ENCODE peak calls at places on chromosomes 2 and 18, in six cellular contexts. D is GM12878, V is GM12891, L is K562, U is HepG2, O is H1. K is an unnamed sample.

GRCh38 chr2:109128048-109128465 is 948 bp upstream of the SH3RF3 start:
- DNase-seq in U (peak), D (no peak), V (peak), L (peak), O (peak), K (peak)

GRCh38 chr2:95057535-95058453 is 32.3 kb downstream of the MAL start:
- DNase-seq in D (no peak), U (peak), O (no peak), L (no peak), V (no peak), K (no peak)

GRCh38 chr2:25372405-25373268 is 30.9 kb upstream of the DNMT3A start:
- DNase-seq in V (no peak), U (no peak), L (no peak), D (no peak), O (no peak), K (no peak)

GRCh38 chr2:27581417-27582128 is 1.3 kb upstream of the ZNF512 start:
- DNase-seq in O (no peak), V (no peak), L (no peak), U (no peak), D (no peak), K (no peak)

GRCh38 chr2:69893684-69894481 is at the start of gene SNRNP27:
- DNase-seq in L (peak), U (peak), V (peak), D (peak), O (no peak), K (peak)

GRCh38 chr18:68721681-68722583 is 7.0 kb upstream of the TMX3 start:
- DNase-seq in V (no peak), U (no peak), O (no peak), D (peak), L (no peak), K (peak)

GRCh38 chr2:88452980-88453582 is 588 bp upstream of the FOXI3 start:
- DNase-seq in U (no peak), O (no peak), L (no peak), D (no peak), V (no peak), K (no peak)

GRCh38 chr2:160538115-160538514 is 44.5 kb upstream of the RBMS1 start:
- DNase-seq in O (no peak), L (no peak), V (no peak), U (no peak), D (no peak), K (no peak)

GRCh38 chr2:12715258-12715865 is 1.4 kb upstream of the TRIB2 start:
- DNase-seq in O (no peak), V (no peak), D (no peak), U (no peak), L (no peak), K (no peak)

GRCh38 chr2:12717191-12717987 is 653 bp downstream of the TRIB2 start:
- DNase-seq in D (no peak), V (peak), L (peak), O (no peak), U (no peak), K (peak)

GRCh38 chr2:12715878-12716249 is 872 bp upstream of the TRIB2 start:
- DNase-seq in V (peak), O (no peak), D (no peak), L (peak), U (peak), K (peak)

GRCh38 chr2:12717988-12718661 is 1.4 kb downstream of the TRIB2 start:
- DNase-seq in V (no peak), O (no peak), D (no peak), U (no peak), L (peak), K (no peak)

DNA sequence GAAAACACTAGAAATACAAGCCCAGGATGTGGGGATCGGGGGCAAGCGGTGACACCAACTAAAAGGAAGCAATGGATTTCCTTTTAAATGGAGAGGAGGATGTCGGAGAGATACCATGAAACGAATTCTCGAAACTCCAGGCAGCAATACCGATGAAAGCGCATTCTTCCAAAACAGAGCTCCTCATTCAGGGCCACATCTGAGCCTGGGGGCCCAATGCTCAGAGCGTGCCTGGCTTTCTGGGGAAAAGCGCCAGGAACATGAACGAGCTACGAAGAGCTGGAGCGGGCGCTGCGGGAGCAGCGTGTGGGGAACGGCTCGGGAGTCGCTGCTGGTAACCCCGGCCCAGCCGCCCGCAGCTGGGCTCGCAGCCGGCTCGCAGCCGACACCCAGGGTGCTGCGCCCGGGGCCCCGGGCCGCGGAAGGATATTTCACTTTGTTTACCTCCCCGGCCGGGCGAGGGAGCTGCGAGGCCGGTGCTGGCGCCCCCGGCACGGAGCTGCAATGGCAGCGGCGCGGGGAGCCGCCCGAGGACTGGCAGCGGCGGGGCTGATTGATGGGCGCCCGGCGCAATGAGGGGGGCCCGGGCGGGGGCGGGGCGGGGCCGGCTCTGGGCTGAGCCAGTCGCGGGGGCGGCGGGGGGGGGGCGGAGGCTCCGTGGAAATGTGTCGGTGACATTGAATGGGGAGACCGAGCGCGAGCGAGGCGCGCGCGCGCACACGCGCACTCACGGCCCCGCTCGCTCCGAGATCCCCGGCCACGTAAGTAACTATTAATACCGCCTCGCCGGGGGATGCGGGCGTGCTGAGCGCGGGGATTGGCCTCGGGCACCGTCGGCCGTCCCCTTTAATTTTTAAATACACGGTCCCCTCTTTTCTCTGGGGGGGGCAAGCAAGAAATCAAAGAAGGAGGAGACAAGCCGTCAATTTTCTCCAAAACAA is at the start of gene TRIB2:
- DNase-seq in L (peak), U (peak), D (no peak), O (no peak), V (peak), K (peak)
- TF ChIP-seq POLR2A in L (peak), U (no peak), D (peak), O (peak), V (no peak), K (no peak)

GRCh38 chr18:50410894-50411293 is 36.0 kb downstream of the SKA1 start:
- DNase-seq in D (no peak), L (no peak), O (no peak), V (no peak), U (no peak), K (no peak)

GRCh38 chr18:50410008-50410407 is 35.2 kb downstream of the SKA1 start:
- DNase-seq in U (no peak), D (no peak), O (no peak), V (no peak), L (peak), K (no peak)

GRCh38 chr18:50401334-50401733 is 26.5 kb downstream of the SKA1 start:
- DNase-seq in L (no peak), U (no peak), O (no peak), D (no peak), V (no peak), K (no peak)

GRCh38 chr18:50401888-50402287 is 27.0 kb downstream of the SKA1 start:
- DNase-seq in U (peak), L (peak), O (no peak), D (no peak), V (no peak), K (no peak)

DNA sequence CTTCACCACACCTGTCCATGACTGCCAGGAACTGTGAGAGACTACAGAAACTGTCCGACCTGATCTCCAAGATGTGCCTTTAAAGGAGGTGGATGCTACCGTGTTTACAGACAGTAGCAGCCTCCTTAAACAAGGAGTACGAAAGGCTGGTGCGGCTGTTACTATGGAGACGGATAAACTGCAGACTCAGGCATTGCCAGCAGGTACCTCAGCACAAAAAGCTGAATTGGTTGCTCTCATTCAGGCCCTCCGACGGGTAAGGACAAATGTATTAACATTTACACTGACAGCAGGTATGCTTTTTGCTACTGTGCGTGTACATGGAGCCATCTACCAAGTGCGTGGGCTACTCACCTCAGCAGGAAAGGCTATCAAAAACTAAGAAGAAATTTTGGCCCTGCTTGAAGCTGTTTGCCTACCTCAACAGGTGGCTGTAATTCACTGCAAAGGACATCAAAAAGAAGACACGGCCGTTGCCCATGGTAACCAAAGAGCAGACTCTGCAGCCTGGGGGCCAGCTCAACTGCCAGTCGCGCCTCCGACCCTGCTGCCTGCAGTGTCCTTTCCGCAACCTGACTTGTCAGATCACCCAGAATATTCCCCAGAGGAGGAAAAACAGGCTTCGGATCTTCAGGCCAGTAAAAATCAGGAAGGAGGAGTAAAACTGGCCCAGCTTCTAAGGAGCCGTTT is 30.9 kb downstream of the SKA1 start:
- DNase-seq in D (no peak), V (no peak), O (no peak), U (no peak), L (no peak), K (no peak)
- TF ChIP-seq TAF1 in D (no peak), V (no peak), O (no peak), U (no peak), L (no peak), K (no peak)

GRCh38 chr2:196170202-196170680 is 1.1 kb downstream of the STK17B start:
- DNase-seq in U (peak), V (no peak), D (no peak), O (no peak), L (peak), K (no peak)
- TF ChIP-seq POLR2A in U (no peak), V (peak), D (no peak), O (no peak), L (no peak), K (no peak)

GRCh38 chr18:26864658-26865057 is 849 bp downstream of the AQP4 start:
- DNase-seq in U (no peak), V (no peak), D (no peak), L (no peak), O (no peak), K (no peak)

GRCh38 chr18:26863921-26864497 is 1.5 kb downstream of the AQP4 start:
- DNase-seq in V (no peak), D (no peak), U (no peak), L (no peak), O (no peak), K (no peak)

GRCh38 chr18:26862084-26862483 is 3.4 kb downstream of the AQP4 start:
- DNase-seq in U (no peak), V (no peak), L (no peak), O (no peak), D (no peak), K (no peak)

GRCh38 chr18:26865557-26865956 is at the start of gene AQP4:
- DNase-seq in L (no peak), V (no peak), O (no peak), D (no peak), U (no peak), K (no peak)

DNA sequence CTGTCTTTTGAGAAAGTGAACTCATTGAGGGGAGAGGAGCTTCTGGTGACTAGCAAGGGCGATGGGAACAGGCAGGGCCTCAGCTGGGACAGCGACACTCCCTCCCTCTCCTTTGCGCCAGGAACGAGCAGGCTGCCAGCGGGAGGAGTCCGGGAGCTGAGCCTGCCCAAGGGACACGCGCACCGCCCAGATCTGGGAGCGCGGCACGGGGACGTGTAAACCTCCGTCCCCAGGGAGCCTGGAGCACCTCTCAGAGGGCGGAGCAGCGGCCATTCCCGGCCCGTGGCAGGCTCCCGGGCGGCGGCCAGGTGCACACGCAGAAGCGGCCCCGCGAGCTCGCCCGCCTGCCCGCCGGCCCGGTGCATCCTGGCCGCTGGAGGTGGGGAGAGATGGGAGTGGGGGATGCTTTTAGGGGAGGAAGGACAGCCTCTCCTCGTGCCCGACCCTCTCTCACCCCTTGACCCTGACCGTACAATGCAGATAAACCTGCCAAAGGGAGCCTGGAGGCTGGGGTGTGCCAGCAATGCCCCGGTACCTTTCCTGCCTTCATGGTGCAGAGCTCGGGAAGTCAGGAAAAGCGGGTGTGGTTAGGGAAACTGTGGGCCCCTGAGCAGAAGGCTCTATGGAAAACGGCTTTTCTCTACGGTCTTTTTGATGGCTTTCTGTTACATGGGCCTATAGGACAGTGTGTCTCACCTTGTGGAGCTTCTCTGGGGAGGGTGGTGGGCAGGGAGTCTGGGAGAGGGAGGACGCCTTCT is 2.2 kb downstream of the AQP4 start:
- DNase-seq in O (no peak), U (no peak), V (no peak), L (no peak), D (no peak), K (no peak)
- TF ChIP-seq TAF1 in O (peak), U (no peak), V (no peak), L (no peak), D (no peak), K (no peak)

GRCh38 chr2:199946196-199946595 is 9.1 kb downstream of the TYW5 start:
- DNase-seq in O (no peak), V (no peak), L (no peak), D (no peak), U (no peak), K (no peak)

GRCh38 chr2:199946836-199947235 is 8.5 kb downstream of the TYW5 start:
- DNase-seq in U (no peak), O (no peak), L (no peak), D (no peak), V (no peak), K (no peak)

GRCh38 chr2:199951023-199951422 is 4.3 kb downstream of the TYW5 start:
- DNase-seq in D (no peak), U (no peak), L (no peak), O (no peak), V (no peak), K (no peak)

GRCh38 chr2:199955007-199955338 is 318 bp downstream of the TYW5 start:
- DNase-seq in U (peak), D (peak), O (no peak), V (no peak), L (no peak), K (no peak)

DNA sequence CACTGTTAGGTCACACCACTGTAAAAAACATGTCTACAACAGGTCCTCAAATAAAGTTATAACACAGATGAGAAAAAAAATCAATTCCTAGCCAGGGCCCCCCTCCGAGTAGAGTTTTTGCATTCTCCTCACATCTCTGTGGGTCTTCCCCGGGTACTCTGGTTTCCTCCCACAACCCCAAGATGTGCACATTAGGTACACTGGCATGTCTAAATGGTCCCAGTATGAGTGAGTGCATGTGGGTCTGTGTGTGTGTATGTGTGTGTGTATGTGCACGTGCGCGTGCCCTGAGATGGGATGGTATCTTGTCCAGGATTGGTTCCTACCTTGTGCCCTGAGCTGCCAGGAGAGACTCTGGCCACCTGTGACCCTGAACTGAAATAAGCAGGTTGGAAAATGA is 4.9 kb downstream of the TYW5 start:
- DNase-seq in V (no peak), O (no peak), D (no peak), U (no peak), L (no peak), K (no peak)
- TF ChIP-seq POLR2A in V (no peak), O (no peak), D (no peak), U (no peak), L (no peak), K (no peak)

GRCh38 chr2:105812180-105813044 is 67.7 kb downstream of the NCK2 start:
- DNase-seq in D (no peak), U (peak), L (peak), O (no peak), V (no peak), K (peak)
- TF ChIP-seq TAF1 in D (no peak), U (no peak), L (no peak), O (no peak), V (no peak), K (no peak)

DNA sequence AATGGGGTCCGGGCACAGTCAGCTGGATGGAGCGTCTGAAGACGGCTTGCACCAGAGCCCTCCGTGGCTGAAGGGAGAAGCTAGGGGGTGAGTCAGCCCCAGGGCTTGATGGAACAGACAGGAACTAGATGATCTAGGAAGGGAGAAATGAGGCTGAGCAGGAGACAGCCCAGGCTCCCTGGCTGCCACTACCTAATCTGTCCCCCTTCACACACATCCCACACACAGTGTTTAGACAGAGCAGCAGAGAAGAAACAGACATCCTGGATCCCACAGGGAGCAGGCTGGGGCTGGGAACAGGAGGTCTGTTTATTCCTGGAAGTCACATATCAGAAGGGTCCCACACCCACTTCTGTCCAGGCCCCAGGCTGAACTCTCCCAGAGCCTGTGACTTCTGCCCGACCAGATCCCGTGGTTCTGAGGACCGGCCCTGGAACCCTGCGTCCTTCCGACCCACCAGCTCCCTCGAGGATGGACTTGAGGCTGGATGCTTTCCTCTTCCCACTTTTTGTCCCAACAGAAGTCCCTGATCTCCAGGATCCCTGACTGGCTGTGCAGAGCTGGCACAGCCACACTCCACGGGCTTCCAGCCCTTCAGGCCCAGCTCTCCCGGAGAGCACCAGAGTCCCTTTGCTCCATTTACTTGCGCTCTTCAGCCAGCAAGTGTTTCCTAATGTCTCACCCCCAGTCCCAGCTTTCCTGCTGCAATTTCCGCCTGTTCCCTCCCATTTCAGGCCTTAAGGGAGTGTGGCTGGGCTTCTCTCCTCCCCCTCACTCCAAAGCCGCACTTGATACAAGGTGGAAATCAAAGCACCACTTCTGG is 1.5 kb upstream of the GPBAR1 start:
- DNase-seq in V (no peak), U (no peak), O (no peak), L (no peak), D (no peak), K (no peak)
- TF ChIP-seq POLR2A in V (no peak), U (no peak), O (no peak), L (no peak), D (no peak), K (no peak)

DNA sequence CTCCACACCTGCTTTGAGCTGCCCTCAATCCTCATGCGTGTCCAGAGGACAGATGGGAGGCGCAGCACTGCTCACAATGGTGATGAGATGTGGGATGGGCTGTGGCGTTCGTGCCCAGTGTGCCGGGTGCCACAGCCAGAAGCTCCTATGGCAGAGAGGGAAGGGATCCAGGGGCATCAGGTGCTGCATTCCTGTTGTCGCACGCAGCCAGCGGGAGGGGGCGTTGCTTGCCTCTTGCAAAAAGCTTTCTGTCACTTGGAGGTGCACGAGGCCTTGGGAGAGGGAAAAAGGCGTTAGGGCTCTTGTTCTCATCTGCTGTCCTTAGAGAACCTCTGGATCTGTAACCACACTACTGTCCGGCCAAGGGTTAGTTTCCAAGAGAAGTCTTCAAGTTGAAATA is 29.2 kb upstream of the ALLC start:
- DNase-seq in L (peak), D (no peak), U (peak), V (no peak), O (peak), K (no peak)
- TF ChIP-seq TAF1 in L (no peak), D (no peak), U (no peak), V (no peak), O (no peak), K (no peak)